ENCODE peak calls at places on chromosomes 6 and 20, in six cellular contexts. E is mesenchymal stem cell, G is posterior cingulate gyrus, J is T-helper 17 cell, K is ovary, V is uterus. X is an unnamed sample.

GRCh38 chr6:12733876-12734275 is 17.3 kb downstream of the PHACTR1 start:
- DNase-seq in K (no peak), J (no peak), G (no peak), E (no peak), V (no peak), X (no peak)

GRCh38 chr6:88823998-88824397 is 139.4 kb downstream of the RNGTT start:
- DNase-seq in V (no peak), G (no peak), K (no peak), E (peak), J (no peak), X (no peak)

GRCh38 chr6:89073014-89073620 is 7.4 kb upstream of the PNRC1 start:
- DNase-seq in K (no peak), J (no peak), E (peak), G (no peak), V (no peak), X (no peak)

GRCh38 chr20:64137598-64138031 is 26.6 kb upstream of the MYT1 start:
- DNase-seq in E (no peak), V (no peak), J (no peak), G (no peak), K (no peak), X (no peak)

GRCh38 chr20:14561733-14562132 is 224.3 kb upstream of the FLRT3 start:
- DNase-seq in V (no peak), G (no peak), J (no peak), K (no peak), E (no peak), X (no peak)

GRCh38 chr20:21166801-21167200 is 40.9 kb downstream of the KIZ start:
- DNase-seq in V (no peak), J (no peak), E (no peak), K (no peak), G (no peak), X (no peak)

GRCh38 chr6:159720708-159721107 is 6.6 kb upstream of the WTAP start:
- DNase-seq in E (peak), G (no peak), K (no peak), J (peak), V (no peak), X (peak)

GRCh38 chr6:53894086-53894485 is 99.3 kb downstream of the LRRC1 start:
- DNase-seq in V (no peak), K (no peak), E (peak), G (no peak), J (no peak), X (peak)

GRCh38 chr20:36591854-36592641 is 13.5 kb upstream of the RAB5IF start:
- DNase-seq in K (peak), G (peak), E (peak), J (peak), V (peak), X (no peak)

GRCh38 chr6:133814797-133815196 is 74.1 kb upstream of the TCF21 start:
- DNase-seq in G (no peak), J (no peak), V (peak), E (peak), K (no peak), X (no peak)

GRCh38 chr20:53800883-53801604 is 207.4 kb upstream of the ZNF217 start:
- DNase-seq in V (no peak), G (no peak), K (no peak), J (no peak), E (no peak), X (no peak)

GRCh38 chr20:46458891-46459750 is 52.7 kb upstream of the ELMO2 start:
- DNase-seq in K (peak), G (peak), J (no peak), V (no peak), E (no peak), X (peak)

GRCh38 chr6:79673947-79674346 is 42.8 kb downstream of the SH3BGRL2 start:
- DNase-seq in E (no peak), V (no peak), J (no peak), G (no peak), K (no peak), X (no peak)

GRCh38 chr20:13068336-13068735 is 59.6 kb downstream of the SPTLC3 start:
- DNase-seq in J (no peak), V (no peak), E (no peak), G (no peak), K (no peak), X (no peak)

GRCh38 chr6:168851460-168852103 is 402.1 kb downstream of the THBS2 start:
- DNase-seq in G (no peak), E (no peak), V (no peak), K (no peak), J (no peak), X (no peak)

GRCh38 chr6:162443101-162443500 is 284.5 kb downstream of the PRKN start:
- DNase-seq in K (no peak), V (no peak), E (no peak), J (no peak), G (no peak), X (no peak)

GRCh38 chr6:75283907-75284284 is 696 bp downstream of the TMEM30A start:
- DNase-seq in G (no peak), J (no peak), E (no peak), K (no peak), V (no peak), X (peak)

GRCh38 chr6:11535801-11536230 is 1.7 kb upstream of the TMEM170B start:
- DNase-seq in E (peak), V (no peak), G (no peak), K (peak), J (no peak), X (peak)

GRCh38 chr6:125236536-125237327 is 65.0 kb downstream of the HDDC2 start:
- DNase-seq in J (no peak), V (no peak), E (peak), K (no peak), G (no peak), X (no peak)

GRCh38 chr20:9200196-9200595 is 131.3 kb downstream of the PLCB4 start:
- DNase-seq in V (no peak), K (no peak), E (peak), J (no peak), G (no peak), X (no peak)

GRCh38 chr6:39923394-39923793 is 10.9 kb downstream of the MOCS1 start:
- DNase-seq in V (no peak), J (no peak), G (no peak), K (no peak), E (no peak), X (no peak)

GRCh38 chr6:44559486-44560270 is 172.2 kb downstream of the CDC5L start:
- DNase-seq in J (no peak), G (no peak), K (no peak), E (no peak), V (no peak), X (no peak)

GRCh38 chr20:34861386-34862084 is 11.1 kb downstream of the GGT7 start:
- DNase-seq in G (no peak), J (no peak), E (no peak), K (no peak), V (no peak), X (no peak)

GRCh38 chr20:62658593-62659159 is 16.4 kb downstream of the SLCO4A1 start:
- DNase-seq in E (no peak), V (no peak), G (no peak), K (peak), J (no peak), X (no peak)

GRCh38 chr6:3455121-3455489 is 1.7 kb downstream of the SLC22A23 start:
- DNase-seq in V (no peak), J (no peak), K (no peak), E (no peak), G (peak), X (peak)

GRCh38 chr6:136174510-136174909 is 75.6 kb downstream of the MTFR2 start:
- DNase-seq in J (no peak), K (no peak), G (no peak), E (no peak), V (no peak), X (no peak)

GRCh38 chr6:142800240-142800639 is 144.7 kb downstream of the HIVEP2 start:
- DNase-seq in V (no peak), J (no peak), G (no peak), E (no peak), K (no peak), X (no peak)

GRCh38 chr20:3995067-3995748 is 20.1 kb downstream of the RNF24 start:
- DNase-seq in V (no peak), K (no peak), G (no peak), E (peak), J (no peak), X (no peak)

GRCh38 chr6:117463762-117464665 is 18.5 kb upstream of the DCBLD1 start:
- DNase-seq in E (peak), V (no peak), K (no peak), G (no peak), J (no peak), X (peak)

GRCh38 chr20:38094968-38095689 is 61.6 kb downstream of the RPRD1B start:
- DNase-seq in V (no peak), G (no peak), K (no peak), E (peak), J (no peak), X (no peak)

GRCh38 chr6:678515-678914 is 14.4 kb downstream of the EXOC2 start:
- DNase-seq in V (no peak), G (no peak), J (no peak), E (peak), K (no peak), X (no peak)

GRCh38 chr6:107405002-107405401 is 54.4 kb downstream of the PDSS2 start:
- DNase-seq in J (no peak), G (no peak), E (no peak), K (no peak), V (no peak), X (no peak)

GRCh38 chr20:18007534-18008292 is 38.9 kb downstream of the MGME1 start:
- DNase-seq in K (peak), J (no peak), V (no peak), E (no peak), G (peak), X (no peak)

GRCh38 chr6:111993342-111993741 is 60.6 kb upstream of the CCN6 start:
- DNase-seq in K (no peak), V (no peak), G (no peak), J (no peak), E (no peak), X (no peak)

GRCh38 chr6:142952614-142953013 is 7.6 kb upstream of the HIVEP2 start:
- DNase-seq in K (no peak), E (no peak), V (no peak), J (no peak), G (no peak), X (no peak)

GRCh38 chr6:71706523-71706922 is 179.8 kb upstream of the RIMS1 start:
- DNase-seq in E (no peak), K (no peak), V (no peak), G (no peak), J (no peak), X (no peak)